ENCODE peak calls at places on chromosomes 11 and 22, in ten cellular contexts. D is GM20000; F is RCC 7860; Y is iris pigment epithelial cell; N is NCI-H1105; L is Right ventricle myocardium superior; I is stimulated activated CD4-positive, alpha-beta T cell treated with anti-CD3 and anti-CD28 coated beads, Interleukin-2, amount 100 ng/mL, for 48 hours; M is AG09319; T is B cell; W is GM03348. B is an unnamed sample.

GRCh38 chr22:50720861-50721844 is 16.9 kb upstream of the ACR start:
- DNase-seq in D (no peak), F (no peak), Y (no peak), N (no peak), L (no peak), I (no peak), M (no peak), T (no peak), W (no peak), B (no peak)

GRCh38 chr22:22440188-22440587 is 68.4 kb downstream of the ZNF280B start:
- DNase-seq in D (no peak), F (no peak), Y (no peak), N (no peak), L (no peak), I (no peak), M (no peak), T (no peak), W (no peak), B (no peak)

GRCh38 chr11:6703247-6704063 is 20.3 kb upstream of the MRPL17 start:
- DNase-seq in D (no peak), F (peak), Y (peak), N (peak), L (peak), I (no peak), M (no peak), T (peak), W (peak), B (peak)

GRCh38 chr11:118100691-118101232 is 14.0 kb upstream of the SMIM35 start:
- DNase-seq in D (no peak), F (no peak), Y (no peak), N (no peak), L (no peak), I (no peak), M (no peak), T (no peak), W (no peak), B (no peak)

GRCh38 chr11:57471496-57471895 is 11.2 kb downstream of the RTN4RL2 start:
- DNase-seq in D (no peak), F (no peak), Y (no peak), N (no peak), L (no peak), I (no peak), M (no peak), T (no peak), W (no peak), B (no peak)

GRCh38 chr11:104365676-104366075 is 201.7 kb upstream of the PDGFD start:
- DNase-seq in D (no peak), F (no peak), Y (no peak), N (no peak), L (no peak), I (no peak), M (no peak), T (no peak), W (no peak), B (no peak)

GRCh38 chr11:68214173-68215086 is 1.3 kb upstream of the KMT5B start:
- DNase-seq in D (no peak), F (no peak), Y (no peak), N (no peak), L (peak), I (no peak), M (no peak), T (no peak), W (no peak), B (no peak)

GRCh38 chr22:21569459-21570161 is 2.1 kb downstream of the UBE2L3 start:
- DNase-seq in D (no peak), F (no peak), Y (peak), N (no peak), L (no peak), I (no peak), M (no peak), T (no peak), W (no peak), B (no peak)

GRCh38 chr11:44315947-44316387 is 6.0 kb upstream of the ALX4 start:
- DNase-seq in D (no peak), F (no peak), Y (peak), N (no peak), L (no peak), I (no peak), M (no peak), T (no peak), W (peak), B (peak)

GRCh38 chr22:46514592-46515207 is 22.7 kb downstream of the CELSR1 start:
- DNase-seq in D (no peak), F (peak), Y (peak), N (no peak), L (no peak), I (no peak), M (no peak), T (no peak), W (peak), B (no peak)

GRCh38 chr11:74373382-74373781 is 24.9 kb downstream of the PGM2L1 start:
- DNase-seq in D (no peak), F (no peak), Y (peak), N (no peak), L (no peak), I (no peak), M (no peak), T (no peak), W (no peak), B (no peak)

GRCh38 chr22:32723632-32724031 is 77.9 kb upstream of the TIMP3 start:
- DNase-seq in D (peak), F (no peak), Y (peak), N (no peak), L (peak), I (peak), M (peak), T (no peak), W (peak), B (no peak)

GRCh38 chr11:75945925-75946324 is 130.9 kb downstream of the UVRAG start:
- DNase-seq in D (no peak), F (no peak), Y (no peak), N (no peak), L (no peak), I (no peak), M (no peak), T (no peak), W (no peak), B (no peak)